ENCODE peak calls at places on chromosomes 13 and 19, in ten cellular contexts. One of them, this sample, is unnamed.

GRCh38 chr13:36728006-36728405 is 54.2 kb downstream of the SERTM1 start:
- DNase-seq in AG08395: no peak
- DNase-seq in HTR-8/SVneo: no peak
- DNase-seq in NAMALWA: no peak
- DNase-seq in NCI-H774: no peak
- DNase-seq in mucosa of descending colon: no peak
- DNase-seq in AG09319: no peak
- DNase-seq in HCT116: no peak
- DNase-seq in left ventricle myocardium inferior: no peak
- DNase-seq in effector CD4-positive, alpha-beta T cell: no peak
- DNase-seq in this sample: no peak

GRCh38 chr19:10899171-10899653 is 27.9 kb downstream of the CARM1 start:
- DNase-seq in effector CD4-positive, alpha-beta T cell: no peak
- DNase-seq in NAMALWA: no peak
- DNase-seq in AG08395: no peak
- DNase-seq in mucosa of descending colon: peak
- DNase-seq in HCT116: no peak
- DNase-seq in NCI-H774: peak
- DNase-seq in left ventricle myocardium inferior: peak
- DNase-seq in HTR-8/SVneo: no peak
- DNase-seq in AG09319: no peak
- DNase-seq in this sample: no peak

GRCh38 chr13:36344173-36344572 is 2.0 kb downstream of the SPART start:
- DNase-seq in left ventricle myocardium inferior: no peak
- DNase-seq in NAMALWA: no peak
- DNase-seq in effector CD4-positive, alpha-beta T cell: no peak
- DNase-seq in mucosa of descending colon: no peak
- DNase-seq in NCI-H774: no peak
- DNase-seq in AG08395: peak
- DNase-seq in HCT116: no peak
- DNase-seq in HTR-8/SVneo: no peak
- DNase-seq in AG09319: peak
- DNase-seq in this sample: peak

GRCh38 chr13:62613819-62614218 is 1198.2 kb upstream of the PCDH20 start:
- DNase-seq in HCT116: no peak
- DNase-seq in NCI-H774: no peak
- DNase-seq in AG09319: no peak
- DNase-seq in NAMALWA: no peak
- DNase-seq in AG08395: no peak
- DNase-seq in effector CD4-positive, alpha-beta T cell: no peak
- DNase-seq in mucosa of descending colon: no peak
- DNase-seq in left ventricle myocardium inferior: no peak
- DNase-seq in HTR-8/SVneo: peak
- DNase-seq in this sample: no peak

GRCh38 chr19:34365463-34366401 is 736 bp downstream of the GPI start:
- DNase-seq in AG09319: no peak
- DNase-seq in effector CD4-positive, alpha-beta T cell: no peak
- DNase-seq in HTR-8/SVneo: no peak
- DNase-seq in left ventricle myocardium inferior: peak
- DNase-seq in NAMALWA: no peak
- DNase-seq in mucosa of descending colon: peak
- DNase-seq in NCI-H774: no peak
- DNase-seq in AG08395: peak
- DNase-seq in HCT116: no peak
- DNase-seq in this sample: peak

GRCh38 chr13:111122056-111122455 is 6.9 kb downstream of the ARHGEF7 start:
- DNase-seq in mucosa of descending colon: no peak
- DNase-seq in HTR-8/SVneo: no peak
- DNase-seq in effector CD4-positive, alpha-beta T cell: no peak
- DNase-seq in AG09319: no peak
- DNase-seq in NCI-H774: peak
- DNase-seq in left ventricle myocardium inferior: no peak
- DNase-seq in HCT116: no peak
- DNase-seq in NAMALWA: no peak
- DNase-seq in AG08395: no peak
- DNase-seq in this sample: no peak

GRCh38 chr19:35124098-35125060 is 8.8 kb downstream of the FXYD3 start:
- DNase-seq in HCT116: peak
- DNase-seq in mucosa of descending colon: peak
- DNase-seq in effector CD4-positive, alpha-beta T cell: peak
- DNase-seq in HTR-8/SVneo: peak
- DNase-seq in AG08395: peak
- DNase-seq in NAMALWA: peak
- DNase-seq in AG09319: peak
- DNase-seq in left ventricle myocardium inferior: peak
- DNase-seq in NCI-H774: peak
- DNase-seq in this sample: no peak

GRCh38 chr19:21482863-21483276 is 22.5 kb upstream of the ZNF429 start:
- DNase-seq in HTR-8/SVneo: no peak
- DNase-seq in AG08395: peak
- DNase-seq in HCT116: peak
- DNase-seq in left ventricle myocardium inferior: peak
- DNase-seq in AG09319: no peak
- DNase-seq in NAMALWA: peak
- DNase-seq in NCI-H774: no peak
- DNase-seq in effector CD4-positive, alpha-beta T cell: peak
- DNase-seq in mucosa of descending colon: peak
- DNase-seq in this sample: peak

GRCh38 chr13:76512676-76513277 is 373.4 kb downstream of the KCTD12 start:
- DNase-seq in NAMALWA: no peak
- DNase-seq in HTR-8/SVneo: no peak
- DNase-seq in HCT116: no peak
- DNase-seq in NCI-H774: peak
- DNase-seq in left ventricle myocardium inferior: no peak
- DNase-seq in AG09319: peak
- DNase-seq in AG08395: peak
- DNase-seq in effector CD4-positive, alpha-beta T cell: no peak
- DNase-seq in mucosa of descending colon: no peak
- DNase-seq in this sample: no peak

GRCh38 chr13:50133277-50133953 is 118.2 kb downstream of the KCNRG start:
- DNase-seq in effector CD4-positive, alpha-beta T cell: no peak
- DNase-seq in HTR-8/SVneo: no peak
- DNase-seq in NCI-H774: no peak
- DNase-seq in left ventricle myocardium inferior: no peak
- DNase-seq in HCT116: no peak
- DNase-seq in mucosa of descending colon: peak
- DNase-seq in AG08395: no peak
- DNase-seq in NAMALWA: no peak
- DNase-seq in AG09319: no peak
- DNase-seq in this sample: no peak

GRCh38 chr13:98476106-98476505 is 100.8 kb downstream of the STK24 start:
- DNase-seq in AG09319: no peak
- DNase-seq in HTR-8/SVneo: no peak
- DNase-seq in AG08395: no peak
- DNase-seq in HCT116: no peak
- DNase-seq in mucosa of descending colon: no peak
- DNase-seq in left ventricle myocardium inferior: no peak
- DNase-seq in NAMALWA: no peak
- DNase-seq in effector CD4-positive, alpha-beta T cell: peak
- DNase-seq in NCI-H774: no peak
- DNase-seq in this sample: no peak

GRCh38 chr19:19349365-19349764 is 28.7 kb downstream of the MAU2 start:
- DNase-seq in AG09319: no peak
- DNase-seq in effector CD4-positive, alpha-beta T cell: no peak
- DNase-seq in NAMALWA: no peak
- DNase-seq in HCT116: no peak
- DNase-seq in HTR-8/SVneo: no peak
- DNase-seq in mucosa of descending colon: no peak
- DNase-seq in left ventricle myocardium inferior: no peak
- DNase-seq in AG08395: no peak
- DNase-seq in NCI-H774: no peak
- DNase-seq in this sample: no peak

GRCh38 chr19:15614507-15615379 is at the start of gene CYP4F8:
- DNase-seq in AG09319: no peak
- DNase-seq in AG08395: no peak
- DNase-seq in mucosa of descending colon: no peak
- DNase-seq in NCI-H774: no peak
- DNase-seq in NAMALWA: no peak
- DNase-seq in HTR-8/SVneo: no peak
- DNase-seq in left ventricle myocardium inferior: no peak
- DNase-seq in HCT116: no peak
- DNase-seq in effector CD4-positive, alpha-beta T cell: no peak
- DNase-seq in this sample: no peak

GRCh38 chr13:49026851-49027250 is 51.1 kb downstream of the FNDC3A start:
- DNase-seq in mucosa of descending colon: no peak
- DNase-seq in effector CD4-positive, alpha-beta T cell: no peak
- DNase-seq in HCT116: no peak
- DNase-seq in left ventricle myocardium inferior: no peak
- DNase-seq in AG09319: no peak
- DNase-seq in NAMALWA: no peak
- DNase-seq in HTR-8/SVneo: no peak
- DNase-seq in AG08395: no peak
- DNase-seq in NCI-H774: no peak
- DNase-seq in this sample: no peak

GRCh38 chr13:44399045-44399444 is 25.4 kb downstream of the SERP2 start:
- DNase-seq in left ventricle myocardium inferior: no peak
- DNase-seq in effector CD4-positive, alpha-beta T cell: no peak
- DNase-seq in NAMALWA: no peak
- DNase-seq in AG09319: no peak
- DNase-seq in HTR-8/SVneo: no peak
- DNase-seq in HCT116: no peak
- DNase-seq in mucosa of descending colon: no peak
- DNase-seq in AG08395: no peak
- DNase-seq in NCI-H774: peak
- DNase-seq in this sample: no peak

GRCh38 chr19:55228403-55229031 is at the start of gene TMEM86B:
- DNase-seq in left ventricle myocardium inferior: no peak
- DNase-seq in AG09319: no peak
- DNase-seq in AG08395: no peak
- DNase-seq in NCI-H774: no peak
- DNase-seq in mucosa of descending colon: no peak
- DNase-seq in HTR-8/SVneo: no peak
- DNase-seq in effector CD4-positive, alpha-beta T cell: no peak
- DNase-seq in HCT116: no peak
- DNase-seq in NAMALWA: no peak
- DNase-seq in this sample: no peak

GRCh38 chr19:31276831-31277230 is 72.4 kb downstream of the TSHZ3 start:
- DNase-seq in left ventricle myocardium inferior: no peak
- DNase-seq in HTR-8/SVneo: no peak
- DNase-seq in effector CD4-positive, alpha-beta T cell: no peak
- DNase-seq in AG09319: no peak
- DNase-seq in mucosa of descending colon: no peak
- DNase-seq in NAMALWA: no peak
- DNase-seq in NCI-H774: no peak
- DNase-seq in HCT116: no peak
- DNase-seq in AG08395: no peak
- DNase-seq in this sample: no peak

GRCh38 chr19:15721208-15721607 is 6.6 kb upstream of the OR10H2 start:
- DNase-seq in NAMALWA: no peak
- DNase-seq in mucosa of descending colon: no peak
- DNase-seq in HCT116: no peak
- DNase-seq in AG08395: no peak
- DNase-seq in AG09319: no peak
- DNase-seq in HTR-8/SVneo: no peak
- DNase-seq in NCI-H774: no peak
- DNase-seq in left ventricle myocardium inferior: no peak
- DNase-seq in effector CD4-positive, alpha-beta T cell: no peak
- DNase-seq in this sample: no peak

This sample was measured in KBM-7.